ENCODE peak calls at places on chromosomes 3 and 15, in six cellular contexts. T is IMR-90, G is fibroblast of lung, E is colonic mucosa, Z is K562, C is kidney. K is an unnamed sample. For H3K9me3 and H3K4me1, the result is how much of the 10 kb centered on the place peaks cover.

GRCh38 chr15:100785181-100786138 is 94.2 kb upstream of the ALDH1A3 start:
- DNase-seq in Z (no peak), G (no peak), E (peak), T (no peak), C (no peak), K (no peak)

GRCh38 chr3:52237659-52238172 is 1.2 kb downstream of the TWF2 start:
- DNase-seq in T (peak), C (peak), Z (peak), G (peak), E (peak), K (peak)

GRCh38 chr15:77243716-77244401 is 172.9 kb upstream of the TSPAN3 start:
- DNase-seq in T (no peak), G (no peak), Z (no peak), E (no peak), C (no peak), K (no peak)

GRCh38 chr3:32313723-32314473 is 75.4 kb downstream of the CMTM8 start:
- DNase-seq in G (peak), Z (no peak), T (peak), C (no peak), E (no peak), K (peak)

GRCh38 chr3:13227315-13228165 is 154.3 kb upstream of the IQSEC1 start:
- DNase-seq in T (no peak), Z (no peak), G (no peak), C (peak), E (no peak), K (no peak)

GRCh38 chr15:47870956-47871625 is 153.8 kb downstream of the SEMA6D start:
- DNase-seq in Z (no peak), G (peak), T (peak), C (no peak), E (no peak), K (peak)

GRCh38 chr15:67043939-67044771 is 21.2 kb upstream of the SMAD3 start:
- DNase-seq in C (no peak), E (no peak), Z (no peak), T (peak), G (peak), K (peak)

GRCh38 chr3:75188937-75189336 is 475.2 kb upstream of the FRG2C start:
- DNase-seq in T (no peak), E (no peak), C (no peak), Z (no peak), G (no peak), K (no peak)

GRCh38 chr3:41572092-41572491 is 372.8 kb downstream of the CTNNB1 start:
- DNase-seq in T (no peak), C (no peak), E (no peak), G (no peak), Z (peak), K (no peak)

GRCh38 chr3:56801151-56801596 is 575 bp downstream of the ARHGEF3 start:
- DNase-seq in Z (no peak), E (no peak), C (no peak), T (no peak), G (no peak), K (no peak)

GRCh38 chr3:194532591-194532990 is 45.8 kb upstream of the ATP13A3 start:
- DNase-seq in Z (no peak), E (no peak), G (no peak), C (no peak), T (no peak), K (no peak)

GRCh38 chr15:25965326-25965725 is 102.2 kb upstream of the ATP10A start:
- DNase-seq in T (no peak), C (no peak), Z (no peak), E (no peak), G (no peak), K (no peak)

GRCh38 chr3:15428539-15428938 is 1.1 kb downstream of the EAF1 start:
- DNase-seq in C (no peak), Z (no peak), G (peak), E (no peak), T (peak), K (peak)

GRCh38 chr3:119630562-119631329 is 29.6 kb downstream of the POPDC2 start:
- DNase-seq in C (no peak), T (peak), E (no peak), Z (no peak), G (peak), K (peak)

GRCh38 chr3:12901631-12902045 is 60.3 kb upstream of the RPL32 start:
- DNase-seq in C (peak), G (no peak), Z (peak), E (no peak), T (no peak), K (no peak)

GRCh38 chr3:31973081-31973480 is 8.0 kb downstream of the OSBPL10 start:
- DNase-seq in G (no peak), Z (no peak), E (no peak), T (no peak), C (no peak), K (no peak)

GRCh38 chr3:52788890-52789745 is 5.5 kb upstream of the ITIH3 start:
- DNase-seq in Z (no peak), T (no peak), C (peak), G (no peak), E (no peak), K (no peak)

GRCh38 chr3:158313344-158313927 is 203.5 kb downstream of the RSRC1 start:
- DNase-seq in G (peak), E (no peak), T (peak), C (no peak), Z (peak), K (peak)

GRCh38 chr15:68262514-68263356 is 14.8 kb upstream of the FEM1B start:
- DNase-seq in T (no peak), E (no peak), Z (no peak), C (no peak), G (no peak), K (no peak)

GRCh38 chr3:61789861-61790260 is 228.5 kb downstream of the PTPRG start:
- DNase-seq in G (no peak), E (no peak), T (no peak), C (peak), Z (no peak), K (no peak)

GRCh38 chr15:70309035-70309434 is 211.3 kb upstream of the TLE3 start:
- DNase-seq in E (no peak), C (no peak), T (no peak), G (no peak), Z (no peak), K (no peak)

GRCh38 chr3:12308517-12308916 is 19.6 kb downstream of the PPARG start:
- DNase-seq in E (no peak), C (no peak), T (peak), G (peak), Z (no peak), K (peak)

GRCh38 chr3:30285188-30286006 is 321.0 kb upstream of the TGFBR2 start:
- DNase-seq in C (no peak), E (no peak), G (no peak), Z (no peak), T (no peak), K (no peak)

GRCh38 chr3:46892285-46893145 is 15.0 kb downstream of the PTH1R start:
- DNase-seq in T (peak), E (peak), Z (peak), C (peak), G (peak), K (peak)

GRCh38 chr15:96574766-96575165 is 244.3 kb downstream of the NR2F2 start:
- DNase-seq in C (no peak), G (no peak), T (no peak), Z (no peak), E (no peak), K (no peak)

GRCh38 chr15:76341366-76342045 is 4.9 kb downstream of the ISL2 start:
- DNase-seq in C (peak), E (peak), G (no peak), Z (no peak), T (no peak), K (peak)

GRCh38 chr15:69810441-69811071 is 287.2 kb downstream of the TLE3 start:
- DNase-seq in Z (no peak), G (no peak), T (no peak), E (no peak), C (no peak), K (peak)

GRCh38 chr15:27408428-27408827 is 437.4 kb downstream of the GABRG3 start:
- DNase-seq in Z (no peak), G (no peak), E (no peak), T (no peak), C (no peak), K (no peak)

GRCh38 chr15:68871507-68871906 is 50.8 kb upstream of the ANP32A start:
- DNase-seq in E (no peak), C (no peak), G (no peak), Z (no peak), T (no peak), K (no peak)

GRCh38 chr3:7618606-7619005 is 757.7 kb downstream of the GRM7 start:
- DNase-seq in G (no peak), E (no peak), T (no peak), C (no peak), Z (no peak), K (no peak)

DNA sequence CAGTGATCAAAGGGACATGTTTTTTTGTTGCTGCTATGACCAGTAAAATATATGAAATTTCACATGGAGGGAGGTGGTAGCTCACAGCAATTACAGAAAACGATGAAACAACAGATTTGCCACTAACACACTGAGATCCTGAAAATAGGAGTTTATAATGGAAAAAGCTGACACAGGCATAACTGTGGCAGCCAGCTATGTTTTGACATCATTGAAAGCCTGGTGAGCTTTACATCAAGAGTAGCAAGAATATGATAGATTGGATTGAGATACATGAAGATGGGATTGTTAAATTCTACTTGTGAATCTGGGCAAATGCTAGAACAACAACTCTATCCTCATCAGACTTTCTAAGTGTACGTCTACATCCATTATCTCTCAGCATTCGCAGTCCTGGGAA is 760.7 kb downstream of the GRM7 start:
- DNase-seq in G (no peak), T (no peak), E (no peak), Z (no peak), C (no peak), K (no peak)
- H3K9me3 ChIP-seq in G (under half), T (under half), E (under half), Z (under half), C (under half), K (under half)

DNA sequence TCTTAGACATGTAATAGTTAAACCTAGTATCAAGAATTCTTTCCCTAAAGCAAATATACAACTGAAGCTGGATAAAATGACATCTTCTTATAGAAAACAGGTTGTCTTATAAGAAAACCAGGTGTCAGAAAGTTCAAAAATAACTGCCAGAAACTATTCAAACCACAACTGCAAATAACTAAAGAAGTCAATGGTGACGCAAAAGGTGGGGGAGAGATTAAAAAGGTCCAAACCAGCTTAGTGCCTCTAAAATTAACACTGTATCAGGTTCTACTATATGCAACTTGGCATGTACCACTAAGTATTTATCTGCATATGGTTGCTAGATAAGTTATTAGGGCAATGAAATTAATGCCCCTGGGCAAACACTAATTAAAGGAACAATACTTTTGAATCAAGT is 136.8 kb downstream of the TBL1XR1 start:
- DNase-seq in G (no peak), C (no peak), Z (no peak), E (no peak), T (no peak), K (no peak)
- H3K4me1 ChIP-seq in G (under half), C (under half), Z (under half), E (under half), T (under half), K (under half)

GRCh38 chr3:132777171-132777570 is 55.0 kb upstream of the NPHP3 start:
- DNase-seq in G (no peak), C (no peak), T (no peak), Z (no peak), E (no peak), K (no peak)
- H3K9ac ChIP-seq in G (no peak), C (no peak), T (no peak), Z (no peak), E (no peak), K (no peak)

DNA sequence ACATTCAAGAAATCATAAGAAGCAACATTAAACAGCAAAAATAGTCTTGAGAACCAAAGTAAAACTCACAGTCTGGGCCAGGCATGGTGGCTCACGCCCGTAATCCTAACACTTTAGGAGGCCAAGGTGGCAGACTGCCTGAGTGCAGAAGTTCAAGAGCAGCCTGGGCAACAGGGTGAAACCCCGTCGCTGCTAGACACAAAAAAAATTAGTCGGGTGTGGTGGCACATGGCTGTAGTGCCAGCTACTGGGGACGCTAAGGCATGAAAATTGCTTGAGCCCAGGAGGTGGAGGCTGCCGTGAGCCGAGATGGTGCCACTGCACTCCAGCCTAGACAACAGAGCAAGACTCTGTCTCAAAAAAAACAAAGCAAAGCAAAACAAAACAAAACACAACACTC is 117.7 kb upstream of the GOLGA6L6 start:
- DNase-seq in C (peak), G (no peak), T (no peak), E (no peak), Z (no peak), K (no peak)
- H3K9me3 ChIP-seq in C (under half), G (under half), T (under half), E (under half), Z (under half), K (under half)

GRCh38 chr3:8760091-8760490 is 9.3 kb downstream of the OXTR start:
- DNase-seq in T (no peak), Z (no peak), C (no peak), G (no peak), E (no peak), K (no peak)
- H3K4me1 ChIP-seq in T (under half), Z (under half), C (under half), G (under half), E (under half), K (under half)

DNA sequence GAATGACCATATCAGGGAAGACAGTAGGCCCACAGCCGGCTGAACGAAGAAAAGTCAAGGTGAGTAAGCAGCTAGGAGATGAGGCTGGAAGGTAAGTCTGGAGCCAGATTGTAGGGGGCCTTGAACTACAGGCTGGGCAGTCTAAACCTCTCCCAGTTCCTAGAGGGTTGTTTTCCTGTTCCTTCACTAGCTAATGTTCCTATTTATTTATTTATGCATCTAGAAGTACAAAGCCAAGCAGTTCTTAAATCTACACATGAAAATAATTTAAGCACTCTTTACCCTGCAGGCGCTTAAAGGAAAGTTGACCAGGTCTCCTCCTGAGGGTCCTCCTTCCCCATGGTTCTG is 3.7 kb downstream of the ACAA1 start:
- DNase-seq in G (no peak), C (no peak), T (no peak), E (no peak), Z (no peak), K (no peak)
- H3K9ac ChIP-seq in G (no peak), C (no peak), T (no peak), E (peak), Z (no peak), K (no peak)

GRCh38 chr15:20353966-20354883 is 187.4 kb downstream of the GOLGA6L6 start:
- DNase-seq in C (peak), E (no peak), Z (no peak), G (no peak), T (no peak), K (no peak)
- H3K9me3 ChIP-seq in C (under half), E (under half), Z (under half), G (under half), T (half or more), K (under half)